ENCODE peak calls at places on chromosome 13, in nine cellular contexts. C is left ventricle myocardium inferior; A is GM13977; V is germinal center; D is naive B cell; M is psoas muscle; R is HEK293T; K is CD4-positive, CD25-positive, alpha-beta regulatory T cell; N is iris pigment epithelial cell. H is an unnamed sample.
A peak's percentile ranks its signal among the peaks of the same experiment; 100 is the strongest.

GRCh38 chr13:28707629-28708427 is 10.9 kb downstream of the SLC46A3 start:
- DNase-seq in C (no peak), A (peak; percentile 52), V (peak; percentile 42), D (no peak), M (no peak), R (no peak), K (no peak), N (peak; percentile 91), H (peak; percentile 83)

GRCh38 chr13:73667756-73668155 is 466.4 kb downstream of the KLF12 start:
- DNase-seq in C (no peak), A (no peak), V (no peak), D (no peak), M (no peak), R (no peak), K (no peak), N (no peak), H (no peak)

GRCh38 chr13:46544811-46545210 is 8.2 kb upstream of the LRCH1 start:
- DNase-seq in C (no peak), A (no peak), V (no peak), D (no peak), M (no peak), R (no peak), K (no peak), N (no peak), H (no peak)

GRCh38 chr13:84961023-84961422 is 838.2 kb downstream of the SLITRK6 start:
- DNase-seq in C (no peak), A (no peak), V (no peak), D (no peak), M (no peak), R (no peak), K (no peak), N (no peak), H (no peak)

GRCh38 chr13:111062305-111062704 is 52.8 kb upstream of the ARHGEF7 start:
- DNase-seq in C (no peak), A (no peak), V (no peak), D (no peak), M (no peak), R (no peak), K (no peak), N (no peak), H (no peak)

GRCh38 chr13:102580552-102581169 is 16.1 kb upstream of the TPP2 start:
- DNase-seq in C (no peak), A (peak; percentile 42), V (peak; percentile 39), D (peak; percentile 47), M (no peak), R (peak; percentile 20), K (peak; percentile 69), N (peak; percentile 73), H (peak; percentile 15)

GRCh38 chr13:64934569-64935362 is 2295.4 kb downstream of the PCDH9 start:
- DNase-seq in C (no peak), A (no peak), V (no peak), D (no peak), M (no peak), R (no peak), K (no peak), N (no peak), H (no peak)

GRCh38 chr13:106350208-106350607 is 185.3 kb downstream of the EFNB2 start:
- DNase-seq in C (no peak), A (no peak), V (no peak), D (no peak), M (no peak), R (no peak), K (no peak), N (no peak), H (no peak)

GRCh38 chr13:91946498-91947070 is 548.2 kb downstream of the GPC5 start:
- DNase-seq in C (no peak), A (peak; percentile 12), V (no peak), D (no peak), M (no peak), R (peak; percentile 74), K (no peak), N (peak; percentile 8), H (no peak)

GRCh38 chr13:102678339-102679122 is 16.3 kb downstream of the METTL21C start:
- DNase-seq in C (no peak), A (no peak), V (no peak), D (no peak), M (no peak), R (no peak), K (no peak), N (no peak), H (no peak)

GRCh38 chr13:75704942-75705320 is 68.8 kb downstream of the LMO7 start:
- DNase-seq in C (no peak), A (no peak), V (no peak), D (no peak), M (no peak), R (no peak), K (no peak), N (no peak), H (no peak)

GRCh38 chr13:33312150-33312908 is 26.8 kb upstream of the STARD13 start:
- DNase-seq in C (no peak), A (no peak), V (no peak), D (no peak), M (no peak), R (no peak), K (no peak), N (peak; percentile 47), H (no peak)

GRCh38 chr13:23811366-23812027 is 77.7 kb downstream of the MIPEP start:
- DNase-seq in C (no peak), A (no peak), V (no peak), D (peak; percentile 36), M (no peak), R (no peak), K (no peak), N (no peak), H (no peak)

GRCh38 chr13:31670831-31671617 is 68.3 kb upstream of the RXFP2 start:
- DNase-seq in C (no peak), A (no peak), V (no peak), D (no peak), M (no peak), R (no peak), K (no peak), N (peak; percentile 10), H (no peak)

GRCh38 chr13:37192986-37193385 is 87.5 kb upstream of the CSNK1A1L start:
- DNase-seq in C (no peak), A (no peak), V (no peak), D (no peak), M (no peak), R (no peak), K (no peak), N (no peak), H (no peak)

GRCh38 chr13:75798353-75799245 is 162.5 kb downstream of the LMO7 start:
- DNase-seq in C (no peak), A (no peak), V (no peak), D (no peak), M (no peak), R (no peak), K (no peak), N (peak; percentile 58), H (peak; percentile 9)

GRCh38 chr13:31629085-31629785 is 110.1 kb upstream of the RXFP2 start:
- DNase-seq in C (no peak), A (no peak), V (no peak), D (no peak), M (no peak), R (no peak), K (no peak), N (peak; percentile 60), H (no peak)

GRCh38 chr13:46603165-46603603 is 50.2 kb downstream of the LRCH1 start:
- DNase-seq in C (no peak), A (no peak), V (no peak), D (no peak), M (no peak), R (no peak), K (no peak), N (no peak), H (no peak)

GRCh38 chr13:104809483-104809882 is 1726.0 kb downstream of the EFNB2 start:
- DNase-seq in C (no peak), A (no peak), V (no peak), D (no peak), M (no peak), R (no peak), K (no peak), N (peak; percentile 74), H (no peak)

GRCh38 chr13:44578064-44578394 is 1.9 kb upstream of the TSC22D1 start:
- DNase-seq in C (no peak), A (no peak), V (no peak), D (no peak), M (no peak), R (no peak), K (no peak), N (no peak), H (no peak)

GRCh38 chr13:114047358-114047881 is 73.5 kb upstream of the C13orf46 start:
- DNase-seq in C (no peak), A (peak; percentile 84), V (no peak), D (peak; percentile 31), M (no peak), R (no peak), K (no peak), N (peak; percentile 80), H (no peak)

GRCh38 chr13:50209646-50210045 is 194.4 kb downstream of the KCNRG start:
- DNase-seq in C (no peak), A (no peak), V (no peak), D (no peak), M (no peak), R (no peak), K (no peak), N (peak; percentile 55), H (no peak)

GRCh38 chr13:109646423-109646822 is 140.0 kb downstream of the IRS2 start:
- DNase-seq in C (no peak), A (no peak), V (no peak), D (no peak), M (no peak), R (no peak), K (no peak), N (no peak), H (no peak)

GRCh38 chr13:26460652-26461051 is 96.8 kb upstream of the WASF3 start:
- DNase-seq in C (peak; percentile 87), A (no peak), V (no peak), D (no peak), M (peak; percentile 81), R (no peak), K (no peak), N (no peak), H (no peak)

GRCh38 chr13:27730191-27730590 is 62.1 kb upstream of the GSX1 start:
- DNase-seq in C (no peak), A (no peak), V (no peak), D (no peak), M (no peak), R (no peak), K (no peak), N (no peak), H (no peak)